ENCODE peak calls at places on chromosomes 6 and 20, in four cellular contexts. V is endothelial cell of umbilical vein, X is K562, C is keratinocyte. Y is an unnamed sample. For H3K9me1, the result is how much of the 10 kb centered on the place peaks cover.

GRCh38 chr6:30743099-30744053 is 889 bp upstream of the FLOT1 start:
- DNase-seq in V (peak), X (peak), C (no peak), Y (peak)

GRCh38 chr20:32460683-32461320 is 102.7 kb downstream of the ASXL1 start:
- DNase-seq in C (no peak), X (no peak), V (no peak), Y (no peak)

GRCh38 chr6:169620171-169621125 is 81.4 kb downstream of the WDR27 start:
- DNase-seq in X (no peak), C (no peak), V (no peak), Y (peak)

GRCh38 chr6:43907789-43908472 is 137.9 kb downstream of the VEGFA start:
- DNase-seq in V (no peak), C (no peak), X (no peak), Y (no peak)

GRCh38 chr6:53240763-53241162 is 92.1 kb upstream of the GCM1 start:
- DNase-seq in X (no peak), C (no peak), V (no peak), Y (no peak)

GRCh38 chr20:33653900-33654596 is 8.1 kb upstream of the C20orf144 start:
- DNase-seq in X (no peak), V (no peak), C (no peak), Y (no peak)

GRCh38 chr6:43990627-43991619 is 136.3 kb downstream of the MRPL14 start:
- DNase-seq in V (no peak), C (no peak), X (peak), Y (peak)

GRCh38 chr20:21322921-21323321 is 19.8 kb downstream of the XRN2 start:
- DNase-seq in C (no peak), X (peak), V (no peak), Y (peak)

GRCh38 chr6:37123957-37124729 is 45.8 kb upstream of the PIM1 start:
- DNase-seq in X (no peak), C (no peak), V (no peak), Y (no peak)

GRCh38 chr20:50837532-50838321 is 42.9 kb downstream of the BCAS4 start:
- DNase-seq in V (no peak), C (peak), X (peak), Y (peak)

GRCh38 chr20:8476023-8476422 is 344.0 kb downstream of the PLCB1 start:
- DNase-seq in X (no peak), V (no peak), C (no peak), Y (peak)

GRCh38 chr20:45998337-45998736 is 10.4 kb upstream of the MMP9 start:
- DNase-seq in C (no peak), V (no peak), X (no peak), Y (no peak)

GRCh38 chr6:112691289-112691688 is 344.2 kb downstream of the RFPL4B start:
- DNase-seq in V (peak), X (peak), C (peak), Y (peak)

GRCh38 chr6:37818536-37819176 is 871 bp upstream of the ZFAND3 start:
- DNase-seq in V (peak), C (peak), X (peak), Y (peak)

GRCh38 chr6:44217332-44218143 is 812 bp downstream of the MYMX start:
- DNase-seq in C (no peak), X (no peak), V (no peak), Y (peak)

GRCh38 chr6:15331143-15331542 is 85.3 kb downstream of the JARID2 start:
- DNase-seq in C (no peak), X (no peak), V (no peak), Y (no peak)

GRCh38 chr20:45857114-45857835 is at the start of the genes ACOT8 and ZSWIM3:
- DNase-seq in X (peak), C (peak), V (peak), Y (peak)

GRCh38 chr20:60395993-60396392 is 437.8 kb downstream of the CDH26 start:
- DNase-seq in X (no peak), V (no peak), C (no peak), Y (no peak)

GRCh38 chr6:166616261-166617226 is 10.5 kb downstream of the RPS6KA2 start:
- DNase-seq in X (no peak), V (no peak), C (no peak), Y (no peak)

GRCh38 chr20:63642518-63643247 is 10.5 kb downstream of the STMN3 start:
- DNase-seq in X (no peak), V (no peak), C (no peak), Y (no peak)

GRCh38 chr20:63640086-63640485 is 13.1 kb downstream of the STMN3 start:
- DNase-seq in X (no peak), C (no peak), V (no peak), Y (no peak)

GRCh38 chr20:63641146-63641791 is 12.0 kb downstream of the STMN3 start:
- DNase-seq in V (peak), X (no peak), C (no peak), Y (no peak)

GRCh38 chr20:63643499-63643898 is 9.7 kb downstream of the STMN3 start:
- DNase-seq in V (no peak), X (no peak), C (no peak), Y (no peak)

GRCh38 chr20:63641792-63642517 is 11.3 kb downstream of the STMN3 start:
- DNase-seq in X (peak), V (peak), C (peak), Y (peak)
- H3K9me1 ChIP-seq in X (under half), V (under half), C (under half), Y (under half)

DNA sequence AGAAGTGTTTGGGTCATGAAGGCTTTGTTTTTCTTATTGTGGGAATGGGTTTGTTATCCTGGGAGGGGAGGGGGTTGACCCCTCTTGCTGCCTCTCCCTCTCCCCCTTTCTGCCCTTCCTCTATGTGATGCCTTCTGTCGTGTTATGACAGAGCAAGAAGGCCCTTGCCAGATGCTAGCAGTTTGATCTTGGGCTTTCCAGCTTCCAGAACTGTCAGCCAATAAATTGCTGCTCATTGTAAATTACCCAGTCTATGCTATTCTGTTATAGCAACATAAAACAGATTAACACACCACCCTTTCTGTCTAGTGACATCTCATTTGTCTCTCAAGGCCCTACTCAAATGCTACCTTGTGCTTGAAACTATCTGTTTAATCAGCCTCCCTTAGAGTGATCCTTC is 16.5 kb upstream of the MAP3K4 start:
- DNase-seq in V (no peak), X (no peak), C (no peak), Y (no peak)
- H3K9me1 ChIP-seq in V (under half), X (under half), C (under half), Y (under half)

GRCh38 chr20:58225490-58226200 is 2.8 kb downstream of the ANKRD60 start:
- DNase-seq in X (no peak), V (no peak), C (no peak), Y (no peak)
- H3K9me1 ChIP-seq in X (under half), V (under half), C (under half), Y (under half)

DNA sequence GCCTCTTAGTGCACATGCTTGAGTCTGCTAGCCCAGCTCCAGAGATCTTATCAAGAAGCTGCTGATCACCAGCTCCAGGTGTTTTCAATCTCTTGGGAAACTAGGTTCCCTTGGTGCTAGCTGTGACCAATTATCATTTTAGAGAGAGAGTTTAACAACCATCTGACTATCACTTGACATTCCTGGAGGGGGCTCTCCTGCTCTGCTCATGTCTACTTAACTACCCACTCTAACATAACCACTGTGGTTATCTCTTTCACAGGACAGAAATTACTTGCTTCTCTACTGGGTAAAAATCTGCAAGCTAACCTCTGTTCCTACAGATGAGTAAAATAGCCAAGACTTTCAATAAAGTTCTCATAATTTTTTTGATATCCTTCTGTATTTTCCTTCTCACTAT is 823.4 kb upstream of the GJE1 start:
- DNase-seq in V (no peak), X (no peak), C (no peak), Y (no peak)
- H3K9me1 ChIP-seq in V (under half), X (under half), C (under half), Y (under half)

GRCh38 chr6:81331526-81331925 is 421.0 kb downstream of the TENT5A start:
- DNase-seq in C (no peak), V (no peak), X (no peak), Y (peak)

GRCh38 chr6:81328700-81329099 is 423.8 kb downstream of the TENT5A start:
- DNase-seq in C (no peak), V (no peak), X (no peak), Y (no peak)

GRCh38 chr6:81326856-81327561 is 425.5 kb downstream of the TENT5A start:
- DNase-seq in V (no peak), X (no peak), C (no peak), Y (peak)
- H3K9me1 ChIP-seq in V (under half), X (under half), C (under half), Y (under half)

GRCh38 chr6:40160826-40161225 is 226.6 kb upstream of the MOCS1 start:
- DNase-seq in X (peak), C (no peak), V (no peak), Y (no peak)
- H3K9me1 ChIP-seq in X (under half), C (under half), V (under half), Y (under half)

DNA sequence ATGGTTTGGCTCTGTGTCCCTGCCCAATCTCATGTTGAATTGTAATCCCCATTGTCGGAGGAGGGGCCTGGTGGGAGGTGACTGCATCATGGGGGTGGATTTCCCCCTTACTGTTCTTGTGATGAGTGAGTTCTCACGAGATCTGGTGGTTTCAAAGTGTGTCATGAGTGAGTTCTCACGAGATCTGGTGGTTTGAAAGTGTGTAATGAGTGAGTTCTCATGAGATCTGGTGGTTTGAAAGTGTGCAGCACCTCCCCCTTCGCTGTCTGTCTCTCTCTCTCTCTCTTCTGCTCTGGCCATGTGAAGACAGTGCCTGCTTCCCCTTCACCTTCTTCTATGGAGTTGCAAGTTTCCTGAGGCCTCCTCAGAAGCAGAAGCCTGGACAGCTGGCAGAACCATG is 87.6 kb downstream of the MYLK4 start:
- DNase-seq in V (no peak), X (no peak), C (no peak), Y (no peak)
- H3K9me1 ChIP-seq in V (under half), X (under half), C (under half), Y (under half)

Y was measured in IMR-90.